ENCODE peak calls at places on chromosomes 5 and 9, in six cellular contexts. D is astrocyte, E is IMR-90, C is PC-3, N is fibroblast of lung, G is H9. I is an unnamed sample. For H3K27me3, the result is how much of the 10 kb centered on the place peaks cover.

GRCh38 chr5:97919719-97920118 is 736.7 kb upstream of the RIOK2 start:
- DNase-seq in N (no peak), E (no peak), D (no peak), G (no peak), C (no peak), I (no peak)

GRCh38 chr5:168798065-168799023 is 219.2 kb upstream of the PANK3 start:
- DNase-seq in E (no peak), G (no peak), N (no peak), D (no peak), C (no peak), I (no peak)

GRCh38 chr5:154242442-154242841 is 51.9 kb downstream of the GALNT10 start:
- DNase-seq in N (no peak), E (no peak), C (no peak), G (no peak), D (no peak), I (no peak)

GRCh38 chr9:15509931-15510788 is 610 bp downstream of the PSIP1 start:
- DNase-seq in E (no peak), G (peak), N (peak), D (no peak), C (no peak), I (peak)

GRCh38 chr5:97009921-97010320 is 74.0 kb downstream of the LNPEP start:
- DNase-seq in D (no peak), E (no peak), C (no peak), G (no peak), N (no peak), I (no peak)

GRCh38 chr9:78010419-78010818 is 21.2 kb downstream of the GNAQ start:
- DNase-seq in C (no peak), D (no peak), G (no peak), E (no peak), N (no peak), I (no peak)

GRCh38 chr5:147412561-147412960 is 97.3 kb downstream of the DPYSL3 start:
- DNase-seq in N (no peak), G (no peak), E (no peak), C (no peak), D (no peak), I (no peak)

GRCh38 chr5:130720355-130720754 is 444.7 kb downstream of the HINT1 start:
- DNase-seq in G (no peak), N (peak), D (peak), C (peak), E (no peak), I (peak)

GRCh38 chr5:180704362-180704761 is 35.5 kb downstream of the OR2Y1 start:
- DNase-seq in G (no peak), D (peak), N (peak), E (peak), C (peak), I (no peak)

GRCh38 chr9:35091536-35091935 is 4.9 kb downstream of the PIGO start:
- DNase-seq in N (no peak), C (no peak), D (no peak), E (no peak), G (no peak), I (no peak)

GRCh38 chr5:150642567-150642927 is 2.1 kb downstream of the SYNPO start:
- DNase-seq in E (peak), G (no peak), C (peak), D (peak), N (peak), I (peak)

GRCh38 chr5:179617930-179618329 is 5.5 kb downstream of the HNRNPH1 start:
- DNase-seq in G (no peak), C (no peak), N (no peak), E (no peak), D (no peak), I (no peak)

GRCh38 chr5:114839360-114839759 is 330.3 kb downstream of the TRIM36 start:
- DNase-seq in C (no peak), G (peak), E (no peak), D (no peak), N (no peak), I (no peak)

GRCh38 chr9:34688329-34689161 is 2.5 kb downstream of the CCL19 start:
- DNase-seq in D (no peak), C (no peak), N (no peak), E (no peak), G (no peak), I (no peak)

GRCh38 chr9:134676886-134677285 is 35.3 kb downstream of the COL5A1 start:
- DNase-seq in C (no peak), D (no peak), G (no peak), E (no peak), N (no peak), I (no peak)

GRCh38 chr5:59218424-59219045 is 635.7 kb downstream of the RAB3C start:
- DNase-seq in G (no peak), D (no peak), N (peak), E (peak), C (peak), I (no peak)

GRCh38 chr5:58255970-58256369 is 203.9 kb downstream of the PLK2 start:
- DNase-seq in N (no peak), C (no peak), G (no peak), D (no peak), E (no peak), I (no peak)

GRCh38 chr9:93672622-93673270 is 96.4 kb downstream of the PHF2 start:
- DNase-seq in N (no peak), C (no peak), E (no peak), G (no peak), D (no peak), I (no peak)

GRCh38 chr5:38148021-38148625 is 110.2 kb upstream of the EGFLAM start:
- DNase-seq in C (no peak), D (no peak), E (no peak), G (no peak), N (no peak), I (no peak)

GRCh38 chr9:136882109-136882946 is 4.0 kb upstream of the TRAF2 start:
- DNase-seq in G (peak), C (peak), D (peak), E (peak), N (peak), I (peak)

GRCh38 chr5:121693864-121694263 is 157.8 kb upstream of the FTMT start:
- DNase-seq in N (peak), D (peak), E (no peak), G (peak), C (peak), I (no peak)

GRCh38 chr5:154644745-154645411 is 110.3 kb upstream of the LARP1 start:
- DNase-seq in E (no peak), G (no peak), D (no peak), N (no peak), C (no peak), I (no peak)

GRCh38 chr5:128649183-128649582 is 111.1 kb upstream of the FBN2 start:
- DNase-seq in E (peak), G (no peak), N (peak), D (no peak), C (no peak), I (no peak)
- H3K4me2 ChIP-seq in E (no peak), G (no peak), N (no peak), D (no peak), C (no peak), I (no peak)

GRCh38 chr5:77022511-77023417 is 7.4 kb upstream of the AGGF1 start:
- DNase-seq in G (no peak), C (no peak), E (no peak), N (no peak), D (no peak), I (peak)
- H3K27ac ChIP-seq in G (no peak), C (no peak), E (no peak), N (no peak), D (no peak), I (peak)

DNA sequence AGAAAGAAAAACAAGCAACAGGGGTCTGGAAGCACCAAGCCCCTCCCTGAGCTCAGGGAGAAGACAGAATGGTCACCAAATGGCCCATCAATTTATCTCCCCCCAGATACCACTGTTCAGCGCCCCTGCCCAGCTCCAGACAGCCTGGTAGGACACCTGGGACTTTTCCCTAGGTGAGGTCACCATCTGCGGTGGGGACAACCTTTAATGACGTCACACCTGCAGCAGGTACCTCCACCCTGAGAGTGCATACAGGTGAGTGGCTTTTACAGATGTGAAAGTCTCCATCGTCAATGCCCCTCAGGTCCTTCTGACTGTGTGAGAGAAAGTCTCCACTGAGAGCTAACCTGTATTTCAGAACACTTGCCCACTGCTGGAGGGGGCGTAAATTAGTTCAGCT is 34.3 kb upstream of the LAMC3 start:
- DNase-seq in D (no peak), N (no peak), C (no peak), G (no peak), E (no peak), I (no peak)
- H3K27me3 ChIP-seq in D (under half), N (under half), C (under half), G (under half), E (half or more), I (under half)

GRCh38 chr5:36722913-36723312 is 116.5 kb downstream of the SLC1A3 start:
- DNase-seq in G (no peak), C (peak), E (peak), N (peak), D (no peak), I (no peak)
- H3K4me2 ChIP-seq in G (no peak), C (no peak), E (peak), N (no peak), D (no peak), I (no peak)

DNA sequence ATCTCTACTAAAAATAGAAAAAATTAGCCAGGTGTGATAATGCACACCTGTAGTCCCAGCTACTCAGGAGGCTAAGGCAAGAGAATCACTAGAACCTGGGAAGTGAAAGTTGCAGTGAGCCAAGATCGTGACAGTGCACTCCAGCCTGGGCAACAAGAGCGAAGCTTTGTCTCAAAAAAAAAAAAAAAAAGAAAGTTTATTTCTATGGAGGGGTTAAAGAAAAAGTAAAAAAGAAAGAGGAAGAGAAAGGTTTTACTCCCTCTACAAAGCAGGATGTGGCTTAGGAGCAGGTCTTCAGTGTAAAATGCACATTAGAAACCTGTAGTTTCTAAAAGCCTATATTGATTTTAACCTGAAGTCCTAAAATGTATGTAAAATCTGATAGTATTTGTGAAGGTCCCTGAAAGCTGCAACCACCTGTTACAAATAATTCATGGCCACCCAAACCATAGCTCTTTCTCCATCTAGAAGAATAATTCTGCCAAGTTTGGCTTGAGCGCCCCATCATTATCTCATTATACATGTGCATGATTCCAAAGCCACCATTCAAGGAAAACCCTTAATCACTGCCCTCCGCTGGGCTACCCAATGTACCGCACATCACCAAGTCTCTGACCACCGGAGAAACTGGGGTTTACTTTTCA is 3.4 kb downstream of the FNBP1 start:
- DNase-seq in D (no peak), N (no peak), G (no peak), E (no peak), C (peak), I (no peak)
- H3K27ac ChIP-seq in D (no peak), N (no peak), G (no peak), E (no peak), C (no peak), I (no peak)

GRCh38 chr5:176817369-176817841 is 7.0 kb downstream of the UNC5A start:
- DNase-seq in C (no peak), E (no peak), D (no peak), N (no peak), G (peak), I (peak)
- H3K27me3 ChIP-seq in C (under half), E (half or more), D (under half), N (under half), G (under half), I (half or more)

I was measured in hepatocyte.